ENCODE peak calls at places on chromosomes 11 and 22, in four cellular contexts. S is ovary, K is iPS-NIHi11, W is cardiac fibroblast. I is an unnamed sample.

GRCh38 chr11:88308576-88308975 is 29.0 kb downstream of the CTSC start:
- DNase-seq in S (no peak), K (peak), W (no peak), I (no peak)

GRCh38 chr22:48371391-48371790 is 1456.3 kb downstream of the BRD1 start:
- DNase-seq in S (no peak), K (no peak), W (no peak), I (no peak)

GRCh38 chr22:35961480-35961902 is 67.1 kb downstream of the RBFOX2 start:
- DNase-seq in S (no peak), K (peak), W (peak), I (peak)

GRCh38 chr11:88414981-88415391 is 77.5 kb upstream of the CTSC start:
- DNase-seq in S (no peak), K (no peak), W (peak), I (no peak)

GRCh38 chr22:40502919-40503318 is 132.5 kb downstream of the SGSM3 start:
- DNase-seq in S (no peak), K (no peak), W (no peak), I (no peak)

GRCh38 chr22:50310209-50310722 is 2.8 kb upstream of the PLXNB2 start:
- DNase-seq in S (peak), K (no peak), W (no peak), I (no peak)

GRCh38 chr22:23833911-23834317 is 4.9 kb downstream of the DERL3 start:
- DNase-seq in S (peak), K (no peak), W (no peak), I (no peak)

GRCh38 chr11:130602700-130603584 is 154.5 kb downstream of the ADAMTS15 start:
- DNase-seq in S (no peak), K (no peak), W (no peak), I (peak)

GRCh38 chr11:6156628-6157367 is 13.3 kb downstream of the OR52B2 start:
- DNase-seq in S (no peak), K (no peak), W (no peak), I (no peak)